ENCODE peak calls at places on chromosomes 3 and 15, in seven cellular contexts. O is AG04449; L is WTC11; G is stimulated activated CD4-positive, alpha-beta T cell treated with anti-CD3 and anti-CD28 coated beads, Interleukin-1b, Interleukin-23, amount 100 ng/mL, for 48 hours; B is stimulated activated CD8-positive, alpha-beta memory T cell treated with anti-CD3 and anti-CD28 coated beads, Interleukin-4, amount 100 ng/mL, for 1 hour; E is HuH-7.5; A is NCI-H1092 treated with DMSO at 0.1 percent for 48 hours. I is an unnamed sample.

GRCh38 chr3:54146383-54147239 is 24.3 kb downstream of the CACNA2D3 start:
- DNase-seq in A (peak), E (peak), B (no peak), L (peak), G (no peak), O (no peak), I (no peak)

GRCh38 chr15:49688135-49688790 is 67.4 kb downstream of the DTWD1 start:
- DNase-seq in B (no peak), E (no peak), A (no peak), G (no peak), O (no peak), L (no peak), I (no peak)

GRCh38 chr15:80584561-80584964 is 110.5 kb upstream of the ABHD17C start:
- DNase-seq in G (no peak), E (no peak), B (no peak), O (no peak), L (no peak), A (no peak), I (no peak)

GRCh38 chr15:98076021-98076816 is 115.7 kb downstream of the ARRDC4 start:
- DNase-seq in E (no peak), B (no peak), L (no peak), A (no peak), G (no peak), O (no peak), I (no peak)

GRCh38 chr3:53253707-53254106 is 2.1 kb downstream of the TKT start:
- DNase-seq in B (no peak), A (no peak), G (no peak), E (no peak), O (no peak), L (no peak), I (no peak)

GRCh38 chr3:31178467-31178866 is 284.0 kb upstream of the GADL1 start:
- DNase-seq in E (no peak), B (no peak), G (no peak), O (no peak), A (no peak), L (no peak), I (no peak)

GRCh38 chr3:122031123-122031468 is 9.0 kb upstream of the ILDR1 start:
- DNase-seq in B (no peak), L (no peak), G (no peak), O (no peak), E (no peak), A (no peak), I (no peak)

GRCh38 chr3:21694506-21694905 is 56.5 kb downstream of the ZNF385D start:
- DNase-seq in A (no peak), G (no peak), L (no peak), E (no peak), O (no peak), B (no peak), I (no peak)

GRCh38 chr15:69808756-69809155 is 289.0 kb downstream of the TLE3 start:
- DNase-seq in G (no peak), O (no peak), L (no peak), A (no peak), B (no peak), E (no peak), I (no peak)

GRCh38 chr15:45662375-45662774 is 27.5 kb downstream of the SQOR start:
- DNase-seq in G (no peak), E (no peak), B (no peak), L (peak), O (no peak), A (no peak), I (peak)

GRCh38 chr3:114892880-114893279 is 254.2 kb downstream of the ZBTB20 start:
- DNase-seq in L (no peak), O (no peak), A (peak), G (no peak), E (no peak), B (no peak), I (no peak)

GRCh38 chr3:54772046-54772445 is 155.8 kb downstream of the LRTM1 start:
- DNase-seq in L (no peak), O (no peak), G (no peak), A (no peak), E (no peak), B (no peak), I (no peak)